ENCODE peak calls at places on chromosome 1, in five cellular contexts. U is activated B cell treated with CpG ODN at 0.5 μM for 24 hours; J is progenitor cell of endocrine pancreas; D is CD4-positive, alpha-beta T cell; B is pancreas. L is an unnamed sample.

GRCh38 chr1:31799895-31800676 is 15.7 kb downstream of the SPOCD1 start:
- DNase-seq in U (no peak), J (no peak), D (no peak), B (no peak), L (peak)

GRCh38 chr1:42934541-42935312 is 23.9 kb downstream of the SLC2A1 start:
- DNase-seq in U (peak), J (no peak), D (no peak), B (no peak), L (peak)

GRCh38 chr1:176211395-176212165 is 4.5 kb upstream of the COP1 start:
- DNase-seq in U (no peak), J (no peak), D (no peak), B (no peak), L (no peak)

GRCh38 chr1:110645172-110645571 is 29.6 kb downstream of the KCNA3 start:
- DNase-seq in U (no peak), J (no peak), D (no peak), B (no peak), L (no peak)

GRCh38 chr1:162578071-162578705 is 16.7 kb downstream of the UAP1 start:
- DNase-seq in U (no peak), J (no peak), D (no peak), B (no peak), L (no peak)

GRCh38 chr1:191851799-191852595 is 306.3 kb upstream of the RGS18 start:
- DNase-seq in U (no peak), J (no peak), D (no peak), B (no peak), L (no peak)

GRCh38 chr1:241473026-241473425 is 46.5 kb downstream of the FH start:
- DNase-seq in U (no peak), J (no peak), D (no peak), B (no peak), L (no peak)

GRCh38 chr1:153775432-153776311 is 465 bp downstream of the SLC27A3 start:
- DNase-seq in U (peak), J (peak), D (peak), B (peak), L (peak)

GRCh38 chr1:38758824-38759223 is 100.7 kb downstream of the RRAGC start:
- DNase-seq in U (no peak), J (no peak), D (no peak), B (no peak), L (no peak)

GRCh38 chr1:17984510-17985085 is 123.0 kb upstream of the IGSF21 start:
- DNase-seq in U (no peak), J (peak), D (no peak), B (peak), L (no peak)

GRCh38 chr1:244660595-244660994 is 7.7 kb downstream of the DESI2 start:
- DNase-seq in U (no peak), J (no peak), D (no peak), B (no peak), L (no peak)

GRCh38 chr1:110012100-110012499 is 22.3 kb upstream of the STRIP1 start:
- DNase-seq in U (peak), J (no peak), D (no peak), B (no peak), L (peak)

GRCh38 chr1:156682166-156682890 is 5.1 kb upstream of the NES start:
- DNase-seq in U (no peak), J (no peak), D (no peak), B (no peak), L (peak)

GRCh38 chr1:151325231-151325630 is 2.0 kb downstream of the PI4KB start:
- DNase-seq in U (no peak), J (no peak), D (no peak), B (no peak), L (no peak)

GRCh38 chr1:27357281-27358037 is 9.3 kb downstream of the MAP3K6 start:
- DNase-seq in U (peak), J (peak), D (peak), B (peak), L (peak)

GRCh38 chr1:15412843-15413242 is 3.2 kb downstream of the EFHD2 start:
- DNase-seq in U (no peak), J (no peak), D (no peak), B (no peak), L (no peak)

GRCh38 chr1:241129207-241129960 is 227.6 kb downstream of the RGS7 start:
- DNase-seq in U (no peak), J (no peak), D (no peak), B (no peak), L (no peak)

GRCh38 chr1:64775152-64775551 is 30.3 kb downstream of the RAVER2 start:
- DNase-seq in U (no peak), J (no peak), D (no peak), B (no peak), L (no peak)

GRCh38 chr1:179823693-179824092 is 53.9 kb downstream of the TOR1AIP2 start:
- DNase-seq in U (no peak), J (no peak), D (no peak), B (no peak), L (no peak)

GRCh38 chr1:235943581-235944114 is 76.9 kb upstream of the LYST start:
- DNase-seq in U (no peak), J (no peak), D (no peak), B (no peak), L (no peak)

GRCh38 chr1:29687601-29688244 is 451.4 kb downstream of the PTPRU start:
- DNase-seq in U (no peak), J (no peak), D (no peak), B (no peak), L (peak)

GRCh38 chr1:96473791-96474452 is 247.7 kb upstream of the PTBP2 start:
- DNase-seq in U (no peak), J (no peak), D (no peak), B (no peak), L (peak)

GRCh38 chr1:229882621-229883020 is 184.4 kb upstream of the GALNT2 start:
- DNase-seq in U (no peak), J (no peak), D (no peak), B (no peak), L (peak)

GRCh38 chr1:52216907-52217458 is 75.1 kb downstream of the ZFYVE9 start:
- DNase-seq in U (no peak), J (no peak), D (no peak), B (no peak), L (no peak)

GRCh38 chr1:183105449-183105848 is 80.6 kb upstream of the LAMC2 start:
- DNase-seq in U (no peak), J (no peak), D (no peak), B (no peak), L (no peak)

GRCh38 chr1:87449348-87449963 is 120.8 kb downstream of the LMO4 start:
- DNase-seq in U (peak), J (no peak), D (no peak), B (peak), L (peak)